ENCODE peak calls at places on chromosomes 4 and X, in four cellular contexts. One of them, this sample, is unnamed.

GRCh38 chr4:20318899-20319291 is 67.2 kb downstream of the SLIT2 start:
- DNase-seq in endothelial cell: no peak
- DNase-seq in fibroblast of pulmonary artery: no peak
- DNase-seq in caudate nucleus: no peak
- DNase-seq in this sample: no peak

GRCh38 chrX:19188566-19188965 is 66.3 kb upstream of the ADGRG2 start:
- DNase-seq in endothelial cell: no peak
- DNase-seq in fibroblast of pulmonary artery: no peak
- DNase-seq in caudate nucleus: no peak
- DNase-seq in this sample: no peak

GRCh38 chr4:52651993-52652672 is 7.0 kb downstream of the USP46 start:
- DNase-seq in endothelial cell: no peak
- DNase-seq in fibroblast of pulmonary artery: no peak
- DNase-seq in caudate nucleus: no peak
- DNase-seq in this sample: no peak

GRCh38 chr4:81397635-81398034 is 74.1 kb downstream of the RASGEF1B start:
- DNase-seq in endothelial cell: no peak
- DNase-seq in fibroblast of pulmonary artery: no peak
- DNase-seq in caudate nucleus: no peak
- DNase-seq in this sample: no peak

GRCh38 chr4:40502936-40503335 is 126.7 kb downstream of the RBM47 start:
- DNase-seq in endothelial cell: no peak
- DNase-seq in fibroblast of pulmonary artery: no peak
- DNase-seq in caudate nucleus: no peak
- DNase-seq in this sample: no peak

GRCh38 chrX:71578253-71579135 is at the start of gene GCNA:
- DNase-seq in endothelial cell: no peak
- DNase-seq in fibroblast of pulmonary artery: no peak
- DNase-seq in caudate nucleus: no peak
- DNase-seq in this sample: no peak

GRCh38 chr4:176805155-176805554 is 12.4 kb upstream of the VEGFC start:
- DNase-seq in endothelial cell: no peak
- DNase-seq in fibroblast of pulmonary artery: peak
- DNase-seq in caudate nucleus: no peak
- DNase-seq in this sample: no peak

GRCh38 chr4:98659741-98660507 is 1.5 kb upstream of the TSPAN5 start:
- DNase-seq in endothelial cell: no peak
- DNase-seq in fibroblast of pulmonary artery: peak
- DNase-seq in caudate nucleus: no peak
- DNase-seq in this sample: peak

GRCh38 chrX:72621619-72622485 is 49.2 kb upstream of the HDAC8 start:
- DNase-seq in endothelial cell: no peak
- DNase-seq in fibroblast of pulmonary artery: peak
- DNase-seq in caudate nucleus: no peak
- DNase-seq in this sample: peak

GRCh38 chrX:110966839-110967238 is 129.2 kb upstream of the PAK3 start:
- DNase-seq in endothelial cell: no peak
- DNase-seq in fibroblast of pulmonary artery: peak
- DNase-seq in caudate nucleus: no peak
- DNase-seq in this sample: peak

GRCh38 chrX:75781618-75782017 is 3.4 kb downstream of the MAGEE2 start:
- DNase-seq in endothelial cell: no peak
- DNase-seq in fibroblast of pulmonary artery: no peak
- DNase-seq in caudate nucleus: peak
- DNase-seq in this sample: no peak

GRCh38 chr4:69907151-69907550 is 23.7 kb upstream of the CSN1S1 start:
- DNase-seq in endothelial cell: no peak
- DNase-seq in fibroblast of pulmonary artery: peak
- DNase-seq in caudate nucleus: no peak
- DNase-seq in this sample: no peak

GRCh38 chr4:76523593-76523992 is 88.6 kb downstream of the SHROOM3 start:
- DNase-seq in endothelial cell: no peak
- DNase-seq in fibroblast of pulmonary artery: no peak
- DNase-seq in caudate nucleus: no peak
- DNase-seq in this sample: no peak

GRCh38 chrX:113982766-113983165 is 601.1 kb upstream of the HTR2C start:
- DNase-seq in endothelial cell: no peak
- DNase-seq in fibroblast of pulmonary artery: no peak
- DNase-seq in caudate nucleus: no peak
- DNase-seq in this sample: no peak

GRCh38 chrX:69144854-69145253 is 20.4 kb downstream of the PJA1 start:
- DNase-seq in endothelial cell: no peak
- DNase-seq in fibroblast of pulmonary artery: no peak
- DNase-seq in caudate nucleus: no peak
- DNase-seq in this sample: no peak

GRCh38 chrX:77446029-77446585 is 1.1 kb upstream of the FGF16 start:
- DNase-seq in endothelial cell: peak
- DNase-seq in fibroblast of pulmonary artery: no peak
- DNase-seq in caudate nucleus: no peak
- DNase-seq in this sample: no peak

This sample was measured in astrocyte of the spinal cord.